ENCODE peak calls at places on chromosomes 12 and 14, in seven cellular contexts. M, S, H, Q, I, W and B are unnamed samples.

GRCh38 chr12:128942960-128943477 is 89.7 kb downstream of the GLT1D1 start:
- DNase-seq in M (no peak), S (no peak), H (no peak), Q (no peak), I (no peak), W (no peak), B (no peak)

GRCh38 chr12:28883406-28883997 is 265.6 kb upstream of the FAR2 start:
- DNase-seq in M (no peak), S (no peak), H (no peak), Q (no peak), I (no peak), W (no peak), B (no peak)

GRCh38 chr12:19978193-19978592 is 390.1 kb upstream of the PDE3A start:
- DNase-seq in M (no peak), S (no peak), H (peak), Q (no peak), I (peak), W (no peak), B (peak)

GRCh38 chr12:14188761-14189160 is 176.7 kb upstream of the ATF7IP start:
- DNase-seq in M (no peak), S (no peak), H (no peak), Q (no peak), I (no peak), W (no peak), B (no peak)

GRCh38 chr12:78885466-78885865 is 20.9 kb downstream of the SYT1 start:
- DNase-seq in M (no peak), S (no peak), H (no peak), Q (no peak), I (no peak), W (no peak), B (no peak)

GRCh38 chr12:114347861-114348260 is 58.1 kb downstream of the TBX5 start:
- DNase-seq in M (no peak), S (no peak), H (no peak), Q (no peak), I (no peak), W (no peak), B (no peak)

GRCh38 chr14:48325486-48325885 is 650.1 kb upstream of the MDGA2 start:
- DNase-seq in M (no peak), S (no peak), H (no peak), Q (no peak), I (no peak), W (no peak), B (no peak)

GRCh38 chr12:41061189-41061588 is 126.9 kb upstream of the PDZRN4 start:
- DNase-seq in M (no peak), S (no peak), H (no peak), Q (peak), I (no peak), W (no peak), B (no peak)

GRCh38 chr14:21063479-21063878 is 5.9 kb downstream of the RNASE8 start:
- DNase-seq in M (no peak), S (no peak), H (peak), Q (no peak), I (peak), W (no peak), B (peak)

GRCh38 chr12:102765736-102766135 is 151.3 kb downstream of the PAH start:
- DNase-seq in M (no peak), S (no peak), H (no peak), Q (no peak), I (no peak), W (no peak), B (no peak)

GRCh38 chr14:103656031-103656757 is 27.2 kb downstream of the KLC1 start:
- DNase-seq in M (no peak), S (no peak), H (peak), Q (no peak), I (no peak), W (no peak), B (peak)

GRCh38 chr12:53201170-53201541 is 5.9 kb downstream of the ITGB7 start:
- DNase-seq in M (no peak), S (no peak), H (no peak), Q (no peak), I (peak), W (no peak), B (no peak)

GRCh38 chr12:50103767-50104321 is at the start of gene GPD1:
- DNase-seq in M (peak), S (peak), H (peak), Q (peak), I (peak), W (no peak), B (peak)

GRCh38 chr14:24132061-24132685 is 1.7 kb downstream of the FITM1 start:
- DNase-seq in M (no peak), S (no peak), H (no peak), Q (no peak), I (no peak), W (no peak), B (no peak)

GRCh38 chr14:20904393-20905029 is 13.3 kb downstream of the RNASE3 start:
- DNase-seq in M (no peak), S (no peak), H (no peak), Q (no peak), I (no peak), W (no peak), B (no peak)

GRCh38 chr14:106044515-106044914 is 518.1 kb downstream of the TMEM121 start:
- DNase-seq in M (no peak), S (no peak), H (no peak), Q (no peak), I (no peak), W (no peak), B (no peak)

GRCh38 chr12:59405992-59406391 is 189.8 kb upstream of the SLC16A7 start:
- DNase-seq in M (no peak), S (no peak), H (no peak), Q (no peak), I (no peak), W (no peak), B (no peak)

GRCh38 chr14:98685725-98686124 is 586.3 kb downstream of the BCL11B start:
- DNase-seq in M (no peak), S (no peak), H (no peak), Q (no peak), I (no peak), W (no peak), B (no peak)

GRCh38 chr12:78118036-78118435 is 287.3 kb downstream of the NAV3 start:
- DNase-seq in M (no peak), S (no peak), H (no peak), Q (no peak), I (no peak), W (no peak), B (no peak)

GRCh38 chr14:104973215-104974145 is 4.7 kb downstream of the AHNAK2 start:
- DNase-seq in M (peak), S (peak), H (peak), Q (peak), I (peak), W (peak), B (peak)

GRCh38 chr14:105473677-105474477 is 744 bp upstream of the CRIP2 start:
- DNase-seq in M (peak), S (peak), H (peak), Q (peak), I (peak), W (peak), B (peak)

GRCh38 chr14:79476552-79476951 is 734.8 kb downstream of the DIO2 start:
- DNase-seq in M (no peak), S (no peak), H (no peak), Q (no peak), I (no peak), W (no peak), B (no peak)

GRCh38 chr12:79635676-79636075 is 55.1 kb downstream of the PAWR start:
- DNase-seq in M (no peak), S (no peak), H (peak), Q (no peak), I (peak), W (no peak), B (peak)

GRCh38 chr12:12398026-12398859 is 41.4 kb downstream of the BORCS5 start:
- DNase-seq in M (no peak), S (no peak), H (peak), Q (peak), I (peak), W (peak), B (peak)

GRCh38 chr12:112241176-112241575 is 115.8 kb downstream of the TRAFD1 start:
- DNase-seq in M (no peak), S (no peak), H (no peak), Q (no peak), I (no peak), W (no peak), B (no peak)

GRCh38 chr12:97778111-97778510 is 315.5 kb downstream of the RMST start:
- DNase-seq in M (no peak), S (no peak), H (no peak), Q (no peak), I (no peak), W (no peak), B (no peak)

GRCh38 chr14:74956000-74956279 is 543 bp upstream of the PGF start:
- DNase-seq in M (no peak), S (no peak), H (no peak), Q (no peak), I (no peak), W (no peak), B (no peak)

GRCh38 chr14:74956280-74957072 is 1.1 kb upstream of the PGF start:
- DNase-seq in M (no peak), S (no peak), H (no peak), Q (no peak), I (no peak), W (no peak), B (no peak)

GRCh38 chr14:74954947-74955228 is 509 bp downstream of the PGF start:
- DNase-seq in M (no peak), S (no peak), H (no peak), Q (no peak), I (no peak), W (no peak), B (no peak)

GRCh38 chr14:74954232-74954946 is 1.0 kb downstream of the PGF start:
- DNase-seq in M (no peak), S (no peak), H (no peak), Q (no peak), I (no peak), W (no peak), B (no peak)

GRCh38 chr14:74955229-74955999 is at the start of gene PGF:
- DNase-seq in M (peak), S (peak), H (peak), Q (peak), I (peak), W (no peak), B (no peak)
- H3K4me3 ChIP-seq in M (no peak), S (peak), H (peak), Q (peak), I (peak), W (peak), B (peak)

GRCh38 chr14:86015916-86016315 is 486.0 kb downstream of the FLRT2 start:
- DNase-seq in M (no peak), S (no peak), H (peak), Q (no peak), I (peak), W (no peak), B (no peak)

GRCh38 chr14:86013663-86014062 is 483.7 kb downstream of the FLRT2 start:
- DNase-seq in M (no peak), S (no peak), H (peak), Q (no peak), I (no peak), W (no peak), B (no peak)

GRCh38 chr14:86012391-86012790 is 482.4 kb downstream of the FLRT2 start:
- DNase-seq in M (no peak), S (no peak), H (no peak), Q (no peak), I (no peak), W (no peak), B (no peak)

GRCh38 chr14:86015511-86015910 is 485.6 kb downstream of the FLRT2 start:
- DNase-seq in M (no peak), S (no peak), H (no peak), Q (no peak), I (no peak), W (no peak), B (no peak)
- H3K4me3 ChIP-seq in M (no peak), S (no peak), H (no peak), Q (no peak), I (no peak), W (no peak), B (no peak)

DNA sequence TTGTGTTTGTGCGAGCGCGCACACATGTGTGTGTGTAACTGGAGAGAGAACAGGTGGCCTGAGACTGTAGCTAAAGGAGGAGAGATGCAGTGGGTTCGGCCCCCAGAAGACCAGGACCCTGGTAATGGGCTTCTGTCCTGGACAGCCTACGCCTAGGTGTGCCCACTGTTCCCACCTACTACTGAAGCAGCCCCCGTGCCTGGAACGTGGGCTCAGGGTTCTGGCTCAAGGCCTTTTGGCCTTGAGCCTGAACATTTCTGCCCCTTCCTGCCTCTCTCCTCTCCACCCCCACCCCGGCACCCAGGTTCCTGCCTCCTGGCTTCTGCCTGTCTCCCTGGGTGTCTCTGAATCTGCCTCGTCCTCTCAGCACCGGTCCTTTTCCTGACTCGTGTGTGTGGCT is 1.5 kb upstream of the NXPH4 start:
- DNase-seq in M (no peak), S (no peak), H (no peak), Q (no peak), I (no peak), W (no peak), B (no peak)
- H3K4me3 ChIP-seq in M (no peak), S (no peak), H (no peak), Q (no peak), I (no peak), W (no peak), B (no peak)

GRCh38 chr12:92898755-92899154 is 30.3 kb downstream of the EEA1 start:
- DNase-seq in M (no peak), S (no peak), H (peak), Q (no peak), I (peak), W (no peak), B (peak)

GRCh38 chr12:92897844-92898243 is 31.3 kb downstream of the EEA1 start:
- DNase-seq in M (no peak), S (no peak), H (no peak), Q (no peak), I (no peak), W (no peak), B (no peak)

GRCh38 chr12:92905258-92905810 is 23.8 kb downstream of the EEA1 start:
- DNase-seq in M (no peak), S (no peak), H (no peak), Q (no peak), I (no peak), W (no peak), B (no peak)

DNA sequence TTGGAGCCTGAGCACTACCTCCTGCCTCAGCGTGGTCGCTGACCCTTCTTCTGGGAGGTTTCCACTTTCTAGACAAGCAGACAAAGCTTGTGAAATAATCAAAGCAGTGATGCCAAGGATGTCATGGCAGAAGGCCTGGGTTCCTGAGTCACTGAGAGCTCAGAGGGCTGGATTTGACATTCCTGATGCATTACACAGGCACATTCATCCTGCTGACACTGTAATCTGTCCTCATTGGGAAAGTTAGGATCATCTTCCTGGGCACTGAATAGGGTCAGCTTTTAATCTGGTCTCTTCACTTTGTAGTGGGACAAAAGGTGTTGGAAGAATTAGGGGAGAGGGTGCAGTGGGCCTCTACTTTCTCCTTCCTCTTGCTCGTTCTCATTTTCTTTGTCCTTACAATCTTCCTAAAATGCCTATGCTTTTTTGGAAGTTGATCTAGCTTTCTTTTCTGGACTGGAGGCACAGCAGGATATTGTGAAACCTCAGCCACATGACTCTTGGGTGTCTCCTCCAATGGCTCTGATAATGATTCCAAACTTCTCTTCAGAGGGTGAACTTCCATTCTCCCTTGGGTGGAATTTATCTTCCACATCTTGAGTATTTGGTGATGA is 29.6 kb downstream of the EEA1 start:
- DNase-seq in M (peak), S (no peak), H (peak), Q (peak), I (peak), W (peak), B (peak)
- H3K4me3 ChIP-seq in M (no peak), S (no peak), H (no peak), Q (no peak), I (peak), W (no peak), B (peak)

DNA sequence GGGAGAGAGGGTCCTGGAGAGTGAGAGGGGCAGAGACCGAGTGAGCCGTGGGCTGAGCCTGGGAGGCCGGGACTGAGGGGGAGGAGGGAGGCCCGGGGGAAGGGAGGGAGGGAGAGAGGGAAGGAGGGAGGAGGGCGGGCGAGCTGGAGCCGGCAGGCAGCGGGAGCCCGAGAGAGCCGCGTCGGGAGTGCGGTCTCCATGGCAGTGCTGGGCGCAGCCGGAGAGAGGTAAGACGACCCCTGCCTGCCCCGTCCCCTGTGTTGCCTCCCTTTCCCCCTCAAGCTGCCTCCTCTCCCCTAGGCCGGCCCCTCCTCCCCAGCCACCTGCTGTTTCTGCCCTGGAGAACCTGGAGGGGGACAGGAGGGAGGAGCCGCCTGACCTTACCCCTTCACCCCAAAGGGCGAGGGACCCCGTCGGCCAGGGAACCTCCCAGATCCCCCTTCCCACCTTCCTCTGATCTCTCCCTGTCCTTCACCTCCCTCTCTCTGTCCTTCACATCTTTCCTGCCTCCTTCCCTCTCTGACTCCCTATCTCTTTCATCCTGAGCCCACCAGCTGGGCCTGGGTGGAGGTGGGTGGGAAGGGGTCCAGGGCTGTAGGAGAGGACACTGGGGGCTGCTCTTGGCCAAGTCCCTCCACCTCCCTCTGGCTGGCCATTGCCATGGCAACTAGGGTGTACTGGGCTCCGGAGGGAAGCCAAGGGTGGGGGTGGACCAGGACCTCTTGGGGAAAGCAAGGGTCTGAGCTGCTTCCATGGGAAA is at the start of gene GPR162:
- DNase-seq in M (peak), S (peak), H (peak), Q (peak), I (peak), W (no peak), B (peak)
- H3K4me3 ChIP-seq in M (no peak), S (peak), H (peak), Q (peak), I (peak), W (peak), B (peak)

GRCh38 chr14:50804181-50804721 is 26.7 kb downstream of the NIN start:
- DNase-seq in M (no peak), S (no peak), H (peak), Q (no peak), I (peak), W (no peak), B (peak)
- H3K4me3 ChIP-seq in M (no peak), S (no peak), H (no peak), Q (no peak), I (peak), W (no peak), B (no peak)

DNA sequence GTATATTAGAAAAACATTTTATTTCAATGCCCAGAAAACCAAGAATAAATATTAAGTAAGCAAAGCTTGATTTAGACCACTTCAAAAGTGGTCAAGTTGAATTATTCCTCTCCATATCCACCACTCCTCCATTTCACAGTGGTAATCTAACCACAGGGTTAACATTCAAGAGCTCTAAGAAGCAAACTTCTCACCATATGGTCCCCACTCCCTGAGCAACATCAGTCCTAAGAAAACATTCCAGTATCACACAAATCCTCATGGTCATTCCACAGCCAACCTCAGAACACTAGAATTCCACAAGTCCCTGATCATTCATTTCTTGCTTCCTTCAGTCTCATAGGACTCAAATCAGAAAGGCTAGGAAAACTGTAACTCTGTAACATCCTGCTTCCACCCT is 47.9 kb downstream of the ST8SIA1 start:
- DNase-seq in M (no peak), S (no peak), H (peak), Q (no peak), I (peak), W (no peak), B (peak)
- H3K4me3 ChIP-seq in M (no peak), S (no peak), H (no peak), Q (no peak), I (no peak), W (no peak), B (no peak)

GRCh38 chr12:122965356-122965755 is 907 bp downstream of the ABCB9 start:
- DNase-seq in M (no peak), S (no peak), H (no peak), Q (no peak), I (no peak), W (no peak), B (no peak)
- H3K4me3 ChIP-seq in M (no peak), S (peak), H (peak), Q (no peak), I (peak), W (peak), B (peak)

GRCh38 chr12:4719821-4720636 is at the start of gene GALNT8:
- DNase-seq in M (peak), S (peak), H (no peak), Q (no peak), I (no peak), W (no peak), B (no peak)
- H3K4me3 ChIP-seq in M (peak), S (peak), H (no peak), Q (no peak), I (no peak), W (no peak), B (no peak)